ENCODE peak calls at places on chromosome 16, in nine cellular contexts. One of them, this sample, is unnamed.

GRCh38 chr16:69711115-69711740 is 15.1 kb downstream of the NQO1 start:
- DNase-seq in A172: peak
- DNase-seq in NCI-H524: no peak
- DNase-seq in lower lobe of right lung: no peak
- DNase-seq in MG63: peak
- DNase-seq in putamen: peak
- DNase-seq in NCI-H1436: no peak
- DNase-seq in coronary artery: no peak
- DNase-seq in COR-L47: no peak
- DNase-seq in this sample: peak

GRCh38 chr16:22300427-22301071 is 3.3 kb downstream of the POLR3E start:
- DNase-seq in COR-L47: peak
- DNase-seq in A172: peak
- DNase-seq in NCI-H524: peak
- DNase-seq in lower lobe of right lung: peak
- DNase-seq in MG63: peak
- DNase-seq in putamen: peak
- DNase-seq in NCI-H1436: no peak
- DNase-seq in coronary artery: no peak
- DNase-seq in this sample: no peak

GRCh38 chr16:85995591-85996461 is 96.9 kb downstream of the IRF8 start:
- DNase-seq in COR-L47: no peak
- DNase-seq in MG63: no peak
- DNase-seq in A172: no peak
- DNase-seq in coronary artery: no peak
- DNase-seq in NCI-H524: no peak
- DNase-seq in lower lobe of right lung: no peak
- DNase-seq in putamen: no peak
- DNase-seq in NCI-H1436: no peak
- DNase-seq in this sample: no peak

GRCh38 chr16:74903095-74903494 is 81.8 kb downstream of the WDR59 start:
- DNase-seq in lower lobe of right lung: no peak
- DNase-seq in MG63: no peak
- DNase-seq in NCI-H1436: no peak
- DNase-seq in coronary artery: no peak
- DNase-seq in COR-L47: no peak
- DNase-seq in NCI-H524: no peak
- DNase-seq in putamen: no peak
- DNase-seq in A172: no peak
- DNase-seq in this sample: no peak

GRCh38 chr16:67391424-67392300 is 1.6 kb downstream of the TPPP3 start:
- DNase-seq in coronary artery: no peak
- DNase-seq in A172: no peak
- DNase-seq in MG63: peak
- DNase-seq in NCI-H524: no peak
- DNase-seq in COR-L47: peak
- DNase-seq in putamen: peak
- DNase-seq in lower lobe of right lung: peak
- DNase-seq in NCI-H1436: no peak
- DNase-seq in this sample: no peak

GRCh38 chr16:85460983-85461813 is 151.9 kb upstream of the GSE1 start:
- DNase-seq in COR-L47: peak
- DNase-seq in putamen: no peak
- DNase-seq in A172: no peak
- DNase-seq in lower lobe of right lung: no peak
- DNase-seq in NCI-H1436: peak
- DNase-seq in NCI-H524: peak
- DNase-seq in coronary artery: no peak
- DNase-seq in MG63: peak
- DNase-seq in this sample: no peak

GRCh38 chr16:2497116-2497630 is 16.6 kb upstream of the ATP6V0C start:
- DNase-seq in COR-L47: no peak
- DNase-seq in NCI-H524: no peak
- DNase-seq in NCI-H1436: no peak
- DNase-seq in coronary artery: no peak
- DNase-seq in putamen: no peak
- DNase-seq in MG63: no peak
- DNase-seq in lower lobe of right lung: peak
- DNase-seq in A172: no peak
- DNase-seq in this sample: no peak

GRCh38 chr16:27439273-27440018 is 37.5 kb downstream of the IL21R start:
- DNase-seq in coronary artery: peak
- DNase-seq in MG63: no peak
- DNase-seq in NCI-H1436: no peak
- DNase-seq in lower lobe of right lung: no peak
- DNase-seq in A172: no peak
- DNase-seq in NCI-H524: no peak
- DNase-seq in putamen: no peak
- DNase-seq in COR-L47: no peak
- DNase-seq in this sample: no peak

GRCh38 chr16:66409156-66409555 is 17.9 kb upstream of the BEAN1 start:
- DNase-seq in NCI-H1436: no peak
- DNase-seq in COR-L47: no peak
- DNase-seq in NCI-H524: no peak
- DNase-seq in MG63: no peak
- DNase-seq in A172: peak
- DNase-seq in putamen: no peak
- DNase-seq in lower lobe of right lung: no peak
- DNase-seq in coronary artery: no peak
- DNase-seq in this sample: no peak

GRCh38 chr16:12655530-12655929 is 148.2 kb downstream of the CPPED1 start:
- DNase-seq in lower lobe of right lung: no peak
- DNase-seq in putamen: no peak
- DNase-seq in MG63: no peak
- DNase-seq in NCI-H524: no peak
- DNase-seq in COR-L47: no peak
- DNase-seq in A172: no peak
- DNase-seq in NCI-H1436: no peak
- DNase-seq in coronary artery: no peak
- DNase-seq in this sample: no peak

GRCh38 chr16:8667492-8667891 is 6.9 kb upstream of the ABAT start:
- DNase-seq in NCI-H1436: no peak
- DNase-seq in coronary artery: no peak
- DNase-seq in putamen: no peak
- DNase-seq in A172: no peak
- DNase-seq in MG63: no peak
- DNase-seq in COR-L47: no peak
- DNase-seq in lower lobe of right lung: no peak
- DNase-seq in NCI-H524: no peak
- DNase-seq in this sample: no peak

GRCh38 chr16:23557779-23558330 is 328 bp downstream of the UBFD1 start:
- DNase-seq in NCI-H524: no peak
- DNase-seq in A172: peak
- DNase-seq in lower lobe of right lung: no peak
- DNase-seq in coronary artery: peak
- DNase-seq in COR-L47: no peak
- DNase-seq in MG63: peak
- DNase-seq in putamen: no peak
- DNase-seq in NCI-H1436: no peak
- DNase-seq in this sample: no peak

GRCh38 chr16:56662357-56663354 is 4.9 kb downstream of the MT1F start:
- DNase-seq in lower lobe of right lung: no peak
- DNase-seq in coronary artery: no peak
- DNase-seq in putamen: no peak
- DNase-seq in MG63: no peak
- DNase-seq in NCI-H524: no peak
- DNase-seq in COR-L47: no peak
- DNase-seq in A172: no peak
- DNase-seq in NCI-H1436: peak
- DNase-seq in this sample: no peak

GRCh38 chr16:88119881-88120280 is 168.6 kb downstream of the BANP start:
- DNase-seq in NCI-H1436: no peak
- DNase-seq in A172: no peak
- DNase-seq in NCI-H524: no peak
- DNase-seq in coronary artery: no peak
- DNase-seq in COR-L47: no peak
- DNase-seq in lower lobe of right lung: no peak
- DNase-seq in MG63: no peak
- DNase-seq in putamen: no peak
- DNase-seq in this sample: no peak

GRCh38 chr16:56990407-56991286 is 1.3 kb downstream of the NLRC5 start:
- DNase-seq in NCI-H1436: no peak
- DNase-seq in putamen: no peak
- DNase-seq in lower lobe of right lung: no peak
- DNase-seq in MG63: no peak
- DNase-seq in A172: no peak
- DNase-seq in coronary artery: no peak
- DNase-seq in COR-L47: no peak
- DNase-seq in NCI-H524: no peak
- DNase-seq in this sample: no peak